ENCODE peak calls at places on chromosomes 6 and 20, in five cellular contexts. I is uterus, D is OCI-LY7, Z is fibroblast of the aortic adventitia, Y is hepatocyte. B is an unnamed sample.

GRCh38 chr20:50668798-50669197 is 22.5 kb downstream of the RIPOR3 start:
- DNase-seq in I (no peak), D (no peak), Z (no peak), Y (no peak), B (no peak)

GRCh38 chr6:108068182-108068581 is 6.4 kb downstream of the OSTM1 start:
- DNase-seq in I (no peak), D (no peak), Z (no peak), Y (no peak), B (no peak)

GRCh38 chr6:19771753-19772336 is 65.3 kb upstream of the ID4 start:
- DNase-seq in I (no peak), D (no peak), Z (peak), Y (no peak), B (peak)

GRCh38 chr6:143180860-143181259 is 120.2 kb downstream of the AIG1 start:
- DNase-seq in I (no peak), D (no peak), Z (peak), Y (no peak), B (no peak)

GRCh38 chr20:63102720-63103375 is 96.1 kb upstream of the BHLHE23 start:
- DNase-seq in I (peak), D (no peak), Z (peak), Y (no peak), B (no peak)

GRCh38 chr20:3802524-3803239 is 6.6 kb downstream of the CDC25B start:
- DNase-seq in I (no peak), D (no peak), Z (no peak), Y (no peak), B (no peak)

GRCh38 chr6:39997101-39997635 is 62.9 kb upstream of the MOCS1 start:
- DNase-seq in I (no peak), D (no peak), Z (no peak), Y (no peak), B (no peak)

GRCh38 chr6:85580878-85581267 is 12.8 kb downstream of the SNX14 start:
- DNase-seq in I (no peak), D (no peak), Z (peak), Y (peak), B (no peak)

GRCh38 chr6:120056085-120056484 is 706.5 kb upstream of the MAN1A1 start:
- DNase-seq in I (no peak), D (peak), Z (no peak), Y (no peak), B (no peak)

GRCh38 chr6:144248470-144249301 is 36.4 kb upstream of the UTRN start:
- DNase-seq in I (no peak), D (no peak), Z (peak), Y (peak), B (no peak)

GRCh38 chr6:57177545-57178225 is 5.6 kb downstream of the BAG2 start:
- DNase-seq in I (peak), D (no peak), Z (peak), Y (peak), B (no peak)

GRCh38 chr6:151067684-151068596 is 171.8 kb upstream of the AKAP12 start:
- DNase-seq in I (peak), D (no peak), Z (peak), Y (no peak), B (peak)

GRCh38 chr6:26103770-26104456 is 16.7 kb downstream of the HFE start:
- DNase-seq in I (peak), D (peak), Z (peak), Y (peak), B (peak)

GRCh38 chr6:75268121-75268987 is 16.2 kb downstream of the TMEM30A start:
- DNase-seq in I (no peak), D (no peak), Z (no peak), Y (no peak), B (no peak)

GRCh38 chr6:142420822-142421221 is 119.0 kb downstream of the ADGRG6 start:
- DNase-seq in I (no peak), D (no peak), Z (no peak), Y (no peak), B (no peak)

GRCh38 chr6:156814036-156814581 is 36.9 kb downstream of the ARID1B start:
- DNase-seq in I (no peak), D (no peak), Z (no peak), Y (no peak), B (no peak)

GRCh38 chr20:42370086-42370485 is 751.9 kb upstream of the CHD6 start:
- DNase-seq in I (no peak), D (no peak), Z (no peak), Y (no peak), B (no peak)

GRCh38 chr6:15978426-15978825 is 150.5 kb upstream of the MYLIP start:
- DNase-seq in I (no peak), D (no peak), Z (no peak), Y (no peak), B (no peak)

GRCh38 chr6:134035823-134036296 is 16.6 kb downstream of the SLC2A12 start:
- DNase-seq in I (no peak), D (peak), Z (peak), Y (peak), B (peak)

GRCh38 chr6:17115251-17116089 is 13.6 kb downstream of the STMND1 start:
- DNase-seq in I (no peak), D (no peak), Z (peak), Y (peak), B (peak)

GRCh38 chr20:50325215-50325614 is 134.6 kb downstream of the CEBPB start:
- DNase-seq in I (no peak), D (no peak), Z (no peak), Y (no peak), B (no peak)

GRCh38 chr20:33796907-33797544 is 14.1 kb upstream of the CHMP4B start:
- DNase-seq in I (no peak), D (no peak), Z (no peak), Y (no peak), B (no peak)

GRCh38 chr6:14316911-14317535 is 199.5 kb downstream of the CD83 start:
- DNase-seq in I (no peak), D (peak), Z (no peak), Y (peak), B (no peak)

GRCh38 chr6:128929869-128930268 is 46.9 kb downstream of the LAMA2 start:
- DNase-seq in I (no peak), D (no peak), Z (no peak), Y (no peak), B (no peak)

GRCh38 chr6:161444464-161444863 is 170.6 kb upstream of the AGPAT4 start:
- DNase-seq in I (no peak), D (no peak), Z (peak), Y (no peak), B (peak)

GRCh38 chr6:161139304-161139765 is 134.5 kb downstream of the AGPAT4 start:
- DNase-seq in I (no peak), D (no peak), Z (no peak), Y (no peak), B (no peak)

GRCh38 chr6:37182736-37183590 is 13.0 kb downstream of the PIM1 start:
- DNase-seq in I (no peak), D (peak), Z (no peak), Y (no peak), B (no peak)

GRCh38 chr6:24240943-24241342 is 114.9 kb downstream of the NRSN1 start:
- DNase-seq in I (no peak), D (no peak), Z (no peak), Y (no peak), B (no peak)

GRCh38 chr6:29626948-29627761 is 5.8 kb downstream of the GABBR1 start:
- DNase-seq in I (no peak), D (no peak), Z (no peak), Y (peak), B (no peak)

DNA sequence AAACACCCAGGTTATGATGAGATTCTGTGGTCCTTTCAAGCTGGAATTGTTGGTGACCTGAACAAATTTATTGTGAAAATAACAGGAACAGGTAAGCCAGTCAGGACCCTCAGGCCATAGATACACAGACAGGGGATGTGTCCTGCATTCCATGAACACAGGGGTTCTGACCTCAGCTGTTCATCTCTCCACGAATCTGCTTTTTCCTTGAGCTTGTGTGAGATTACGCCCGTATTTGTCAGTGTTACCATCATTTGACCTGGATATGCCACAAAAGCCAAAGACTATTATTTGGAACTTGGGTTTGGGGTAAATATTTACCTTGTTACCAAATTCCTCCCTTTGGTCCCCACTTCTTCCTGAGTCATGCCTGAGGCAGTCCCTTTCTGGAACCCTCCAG is 288.9 kb downstream of the PREX1 start:
- DNase-seq in I (no peak), D (no peak), Z (peak), Y (no peak), B (no peak)
- H3K4me3 ChIP-seq in I (no peak), D (no peak), Z (no peak), Y (no peak), B (no peak)

GRCh38 chr6:46735720-46736031 is 501 bp upstream of the PLA2G7 start:
- DNase-seq in I (no peak), D (no peak), Z (no peak), Y (no peak), B (no peak)

GRCh38 chr6:46733410-46733809 is 1.8 kb downstream of the PLA2G7 start:
- DNase-seq in I (no peak), D (no peak), Z (no peak), Y (no peak), B (no peak)

GRCh38 chr6:46730918-46731461 is 4.2 kb downstream of the PLA2G7 start:
- DNase-seq in I (no peak), D (no peak), Z (no peak), Y (no peak), B (no peak)

GRCh38 chr6:46736913-46737312 is 1.7 kb upstream of the PLA2G7 start:
- DNase-seq in I (no peak), D (no peak), Z (no peak), Y (no peak), B (no peak)

GRCh38 chr6:46734867-46735719 is at the start of gene PLA2G7:
- DNase-seq in I (peak), D (no peak), Z (peak), Y (peak), B (no peak)
- TF ChIP-seq CTCF in I (no peak), D (no peak), Z (no peak), Y (no peak), B (no peak)

GRCh38 chr20:11917663-11918062 is at the start of gene BTBD3:
- DNase-seq in I (peak), D (no peak), Z (peak), Y (peak), B (peak)
- H3K4me3 ChIP-seq in I (peak), D (no peak), Z (peak), Y (peak), B (peak)

DNA sequence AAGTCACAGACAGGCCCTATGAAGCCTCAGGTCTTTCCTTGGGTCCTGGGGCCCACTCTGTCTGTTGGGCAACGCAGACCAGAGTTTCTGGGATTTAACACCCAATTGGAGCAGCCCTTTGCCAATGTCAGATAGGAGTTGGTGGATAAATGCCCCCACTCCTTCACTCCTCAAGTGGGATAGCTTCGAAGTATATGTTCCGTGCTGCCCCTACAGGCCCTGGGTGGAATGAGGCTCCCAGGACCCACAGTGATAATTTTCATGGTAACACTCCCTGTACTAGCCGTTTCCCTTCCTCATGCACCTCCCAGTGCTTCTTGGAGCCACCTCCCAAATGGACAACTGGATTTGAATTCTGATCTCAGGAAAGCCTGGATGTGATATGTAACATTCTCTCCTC is 145.4 kb downstream of the FOXA2 start:
- DNase-seq in I (no peak), D (no peak), Z (no peak), Y (no peak), B (no peak)
- TF ChIP-seq CTCF in I (no peak), D (peak), Z (peak), Y (peak), B (no peak)

GRCh38 chr20:36644713-36645109 is 1.3 kb downstream of the SLA2 start:
- DNase-seq in I (no peak), D (no peak), Z (no peak), Y (no peak), B (no peak)

GRCh38 chr20:36647194-36648121 is 1.5 kb upstream of the SLA2 start:
- DNase-seq in I (no peak), D (no peak), Z (no peak), Y (no peak), B (no peak)

GRCh38 chr20:36645353-36645752 is 643 bp downstream of the SLA2 start:
- DNase-seq in I (no peak), D (no peak), Z (no peak), Y (no peak), B (no peak)

GRCh38 chr20:36645998-36646397 is at the start of gene SLA2:
- DNase-seq in I (no peak), D (peak), Z (no peak), Y (no peak), B (no peak)

GRCh38 chr20:36646678-36647077 is 682 bp upstream of the SLA2 start:
- DNase-seq in I (no peak), D (no peak), Z (no peak), Y (no peak), B (no peak)
- H3K4me3 ChIP-seq in I (no peak), D (no peak), Z (no peak), Y (no peak), B (no peak)

GRCh38 chr6:126447367-126447766 is 107.5 kb downstream of the CENPW start:
- DNase-seq in I (no peak), D (no peak), Z (no peak), Y (no peak), B (no peak)
- TF ChIP-seq CTCF in I (no peak), D (no peak), Z (no peak), Y (no peak), B (no peak)

DNA sequence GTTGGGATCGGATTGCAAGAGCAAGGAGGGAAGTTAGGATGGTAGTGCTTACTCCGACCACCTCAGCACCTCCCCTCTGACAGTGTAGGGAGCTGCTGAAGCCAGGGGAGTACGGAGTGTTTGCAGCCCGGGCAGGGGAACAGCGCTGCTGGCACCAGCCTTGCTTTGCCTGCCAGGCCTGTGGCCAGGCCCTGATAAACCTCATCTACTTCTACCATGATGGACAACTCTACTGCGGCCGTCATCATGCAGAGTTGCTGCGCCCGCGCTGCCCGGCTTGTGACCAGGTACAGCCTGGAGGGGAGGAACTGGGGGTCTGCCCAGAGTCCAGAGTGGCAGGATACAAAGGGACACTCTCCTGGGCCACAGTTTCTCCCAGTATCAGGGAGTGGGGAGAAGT is 2.2 kb upstream of the TOMM6 start:
- DNase-seq in I (no peak), D (no peak), Z (no peak), Y (no peak), B (no peak)
- H3K4me3 ChIP-seq in I (no peak), D (peak), Z (no peak), Y (no peak), B (no peak)